ENCODE peak calls at places on chromosomes 16 and 17, in five cellular contexts. Y is fibroblast of the aortic adventitia, A is neural crest cell, L is ascending aorta, J is heart right ventricle. T is an unnamed sample.
A peak's percentile ranks its signal among the peaks of the same experiment; 100 is the strongest.

GRCh38 chr17:47119746-47120520 is 69.2 kb downstream of the CDC27 start:
- DNase-seq in Y (peak; percentile 58), A (no peak), L (no peak), J (no peak), T (no peak)

GRCh38 chr16:67528222-67528869 is at the start of gene RIPOR1:
- DNase-seq in Y (no peak), A (peak; percentile 50), L (no peak), J (peak; percentile 81), T (peak; percentile 47)

GRCh38 chr17:70047619-70048018 is 27.4 kb upstream of the KCNJ16 start:
- DNase-seq in Y (peak; percentile 29), A (no peak), L (no peak), J (no peak), T (no peak)

GRCh38 chr16:14373406-14373805 is 256.7 kb downstream of the PARN start:
- DNase-seq in Y (no peak), A (no peak), L (no peak), J (no peak), T (no peak)

GRCh38 chr17:75619506-75620431 is 13.5 kb upstream of the SMIM5 start:
- DNase-seq in Y (peak; percentile 16), A (peak; percentile 70), L (no peak), J (no peak), T (no peak)

GRCh38 chr16:57245472-57246113 is 534 bp downstream of the ARL2BP start:
- DNase-seq in Y (peak; percentile 20), A (peak; percentile 14), L (no peak), J (peak; percentile 50), T (no peak)

GRCh38 chr17:75752405-75753192 is 12.4 kb downstream of the GALK1 start:
- DNase-seq in Y (no peak), A (no peak), L (no peak), J (no peak), T (no peak)

GRCh38 chr17:1686086-1686485 is 1.4 kb upstream of the PRPF8 start:
- DNase-seq in Y (no peak), A (no peak), L (no peak), J (no peak), T (no peak)

GRCh38 chr16:49492090-49492801 is 118.6 kb downstream of the C16orf78 start:
- DNase-seq in Y (peak; percentile 7), A (peak; percentile 61), L (no peak), J (peak; percentile 63), T (peak; percentile 62)

GRCh38 chr16:59440-60059 is 5.9 kb downstream of the SNRNP25 start:
- DNase-seq in Y (no peak), A (no peak), L (no peak), J (no peak), T (no peak)

GRCh38 chr16:19871721-19872120 is 12.9 kb downstream of the GPRC5B start:
- DNase-seq in Y (no peak), A (no peak), L (no peak), J (no peak), T (no peak)

GRCh38 chr17:72030067-72030899 is 90.5 kb upstream of the SOX9 start:
- DNase-seq in Y (peak; percentile 28), A (peak; percentile 50), L (no peak), J (peak; percentile 15), T (peak; percentile 11)
- TF ChIP-seq CTCF in Y (peak; percentile 48), A (peak; percentile 63), L (peak; percentile 17), J (peak; percentile 11), T (peak; percentile 53)

DNA sequence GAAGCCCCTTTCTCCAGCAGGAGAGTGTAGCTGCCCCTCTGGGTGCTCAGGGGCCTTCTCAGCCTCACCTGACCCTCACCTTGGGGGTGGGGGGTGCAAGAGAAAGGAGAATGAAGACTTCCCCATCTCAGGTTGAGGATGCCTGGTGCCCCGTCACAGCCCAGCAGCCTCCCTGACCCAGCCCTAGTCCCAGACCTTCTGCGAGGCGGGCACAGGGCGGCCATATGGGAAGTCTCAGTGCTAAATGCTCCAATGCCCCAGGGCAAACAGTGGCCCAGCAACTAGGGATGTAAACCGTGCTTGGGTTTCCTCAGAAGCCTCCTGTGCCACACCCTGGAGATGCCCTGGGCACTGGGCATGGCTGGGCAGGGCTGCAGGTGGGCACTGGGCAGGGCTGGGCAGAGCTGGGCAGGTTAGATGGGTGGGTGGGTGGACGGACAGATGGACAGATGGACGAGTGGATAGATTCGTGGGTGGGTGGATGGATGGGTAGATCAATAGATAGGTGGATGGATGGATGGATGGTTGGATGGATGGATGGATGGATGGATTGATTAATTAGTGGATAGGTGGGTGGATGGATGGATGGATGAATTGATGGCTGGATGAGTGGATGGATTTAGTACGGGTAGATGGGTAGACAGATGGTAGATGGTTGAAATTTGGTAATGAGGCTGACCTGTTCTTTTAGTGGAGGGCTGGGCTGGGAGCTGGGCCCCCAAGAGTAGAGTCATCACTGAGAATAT is 16.8 kb downstream of the TPSD1 start:
- DNase-seq in Y (no peak), A (no peak), L (no peak), J (no peak), T (no peak)
- TF ChIP-seq CTCF in Y (no peak), A (no peak), L (no peak), J (no peak), T (no peak)

GRCh38 chr17:42904110-42904469 is 3.5 kb downstream of the G6PC1 start:
- DNase-seq in Y (no peak), A (no peak), L (no peak), J (no peak), T (no peak)
- TF ChIP-seq CTCF in Y (no peak), A (no peak), L (no peak), J (no peak), T (no peak)

DNA sequence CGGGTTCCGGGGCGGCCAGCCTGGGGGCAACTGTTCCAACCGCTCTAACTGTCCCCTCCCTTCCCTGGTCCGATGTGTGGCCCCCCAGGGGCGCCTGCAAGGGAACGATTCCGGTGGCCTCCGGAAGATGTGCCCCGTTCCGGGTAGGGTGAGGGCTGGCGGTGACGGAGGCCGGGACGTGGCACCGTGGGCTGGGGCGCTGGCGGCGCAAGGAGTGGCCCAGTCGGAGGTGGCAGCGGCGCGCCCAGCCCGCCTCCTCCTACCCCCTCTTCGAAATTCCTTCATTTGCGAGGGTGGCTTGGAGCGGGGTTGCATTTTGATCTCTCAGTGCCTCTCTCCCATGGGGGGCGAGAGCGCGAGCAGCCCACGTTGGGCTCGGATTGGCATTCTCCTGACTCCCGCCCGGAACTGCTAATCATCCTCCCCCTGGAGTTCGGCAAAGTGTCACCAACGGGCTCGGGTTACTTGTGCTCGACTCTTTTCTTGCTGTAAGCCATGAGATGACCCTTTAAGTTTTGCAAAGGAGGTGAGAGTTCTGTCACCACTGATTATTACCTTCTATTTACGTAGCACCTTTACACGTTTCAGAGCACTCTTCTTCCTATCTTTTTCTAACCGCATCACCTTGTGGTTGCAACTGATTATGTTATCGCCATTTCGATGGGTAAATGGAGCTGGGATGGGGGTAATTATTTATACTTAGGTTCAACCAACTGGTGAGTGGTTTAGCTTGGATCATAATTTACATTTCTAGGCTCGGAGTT is 667 bp downstream of the NDEL1 start:
- DNase-seq in Y (peak; percentile 54), A (peak; percentile 37), L (peak; percentile 27), J (peak; percentile 71), T (peak; percentile 25)
- TF ChIP-seq CTCF in Y (no peak), A (no peak), L (no peak), J (no peak), T (no peak)

DNA sequence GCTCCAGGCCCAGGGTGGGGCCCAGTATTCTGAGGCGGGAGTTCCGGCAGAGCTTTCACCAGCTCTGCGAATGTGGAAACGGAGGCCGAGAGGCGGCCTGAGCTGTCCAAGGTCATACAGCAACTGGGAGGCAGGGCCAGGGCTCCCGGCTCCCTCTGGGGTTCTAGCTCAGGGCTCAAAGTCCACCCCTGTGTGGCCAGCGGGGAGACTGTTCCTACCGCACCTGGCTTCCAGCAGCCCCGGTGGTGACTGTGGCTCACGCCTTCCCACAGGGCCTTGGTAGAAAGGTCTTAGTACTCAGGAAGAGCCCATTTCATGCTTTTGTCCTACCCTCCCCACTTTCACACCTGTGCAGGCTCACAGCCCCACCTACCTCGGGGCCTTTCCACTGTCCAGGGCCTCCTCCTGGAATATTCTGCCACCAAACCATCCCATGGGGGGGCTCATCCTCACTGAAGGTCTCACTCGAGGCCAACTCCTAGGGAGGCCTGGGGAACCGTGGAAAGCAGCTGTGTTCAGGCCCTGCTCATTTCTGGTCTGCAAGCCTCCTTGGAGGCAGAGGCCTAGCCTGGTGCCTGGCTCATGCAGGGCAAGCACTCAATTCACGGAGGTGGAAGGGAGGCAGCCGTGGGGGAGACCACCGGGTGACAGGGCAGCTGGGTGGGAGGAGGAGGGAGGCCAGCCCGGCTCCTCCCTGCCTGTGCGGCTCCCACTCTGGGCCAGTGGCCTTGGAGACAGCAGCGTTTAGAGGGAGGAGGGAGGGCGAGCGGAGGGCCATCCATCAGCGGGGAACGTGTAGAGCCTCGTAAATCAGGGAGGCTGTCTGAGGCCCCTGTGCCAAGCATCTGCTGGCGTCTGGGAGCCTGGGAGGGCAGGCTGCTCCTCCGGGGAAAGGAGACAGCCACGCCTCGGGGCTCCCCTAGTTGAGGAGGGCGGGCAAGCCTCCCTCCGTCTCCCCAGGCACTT is 12.7 kb upstream of the DOC2B start:
- DNase-seq in Y (no peak), A (no peak), L (no peak), J (no peak), T (no peak)
- TF ChIP-seq CTCF in Y (no peak), A (no peak), L (no peak), J (no peak), T (no peak)

DNA sequence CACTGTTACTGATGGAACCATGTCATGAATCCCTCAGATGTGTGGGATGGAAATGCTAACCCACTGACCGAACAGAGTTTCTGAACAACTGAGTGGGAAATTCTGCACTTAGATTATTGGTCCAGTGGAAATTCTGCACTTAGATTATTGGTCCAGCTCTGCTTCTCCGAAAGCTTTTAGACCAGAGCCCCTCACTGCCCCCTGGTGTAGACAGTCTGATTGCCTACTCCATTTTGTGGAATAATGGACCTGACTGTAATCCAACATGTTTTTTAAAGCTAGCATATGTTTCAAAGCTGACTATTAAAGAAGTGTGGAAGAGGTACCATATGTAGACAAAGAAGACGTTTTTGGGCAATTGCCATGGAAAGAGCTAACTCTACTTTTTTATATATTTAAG is 50.3 kb upstream of the TBX2 start:
- DNase-seq in Y (peak; percentile 8), A (no peak), L (no peak), J (no peak), T (no peak)
- TF ChIP-seq CTCF in Y (peak; percentile 36), A (peak; percentile 41), L (no peak), J (peak; percentile 13), T (peak; percentile 28)